ENCODE peak calls at places on chromosomes 16 and 17, in seven cellular contexts. One of them, this sample, is unnamed.

GRCh38 chr16:11955713-11956123 is 9.3 kb upstream of the TNFRSF17 start:
- DNase-seq in lower leg skin: peak; percentile 80
- DNase-seq in stomach: no peak
- DNase-seq in tibial nerve: no peak
- DNase-seq in IMR-90: peak; percentile 98
- DNase-seq in upper lobe of left lung: no peak
- DNase-seq in heart left ventricle: no peak
- DNase-seq in this sample: no peak

GRCh38 chr16:9657659-9658058 is 524.6 kb downstream of the GRIN2A start:
- DNase-seq in lower leg skin: no peak
- DNase-seq in stomach: no peak
- DNase-seq in tibial nerve: no peak
- DNase-seq in IMR-90: no peak
- DNase-seq in upper lobe of left lung: no peak
- DNase-seq in heart left ventricle: no peak
- DNase-seq in this sample: no peak

GRCh38 chr17:82170412-82170961 is 42.2 kb downstream of the CCDC57 start:
- DNase-seq in lower leg skin: no peak
- DNase-seq in stomach: no peak
- DNase-seq in tibial nerve: peak; percentile 38
- DNase-seq in IMR-90: no peak
- DNase-seq in upper lobe of left lung: peak; percentile 42
- DNase-seq in heart left ventricle: no peak
- DNase-seq in this sample: no peak

GRCh38 chr16:24906199-24906808 is 60.5 kb downstream of the SLC5A11 start:
- DNase-seq in lower leg skin: no peak
- DNase-seq in stomach: no peak
- DNase-seq in tibial nerve: no peak
- DNase-seq in IMR-90: peak; percentile 26
- DNase-seq in upper lobe of left lung: no peak
- DNase-seq in heart left ventricle: no peak
- DNase-seq in this sample: no peak

GRCh38 chr17:51397361-51398127 is 137.2 kb downstream of the UTP18 start:
- DNase-seq in lower leg skin: peak; percentile 57
- DNase-seq in stomach: no peak
- DNase-seq in tibial nerve: no peak
- DNase-seq in IMR-90: peak; percentile 45
- DNase-seq in upper lobe of left lung: no peak
- DNase-seq in heart left ventricle: no peak
- DNase-seq in this sample: no peak

GRCh38 chr16:75965504-75966374 is 239.4 kb upstream of the CPHXL start:
- DNase-seq in lower leg skin: no peak
- DNase-seq in stomach: no peak
- DNase-seq in tibial nerve: no peak
- DNase-seq in IMR-90: no peak
- DNase-seq in upper lobe of left lung: no peak
- DNase-seq in heart left ventricle: no peak
- DNase-seq in this sample: no peak

GRCh38 chr16:28587386-28587785 is 9.5 kb downstream of the SULT1A2 start:
- DNase-seq in lower leg skin: no peak
- DNase-seq in stomach: no peak
- DNase-seq in tibial nerve: no peak
- DNase-seq in IMR-90: no peak
- DNase-seq in upper lobe of left lung: no peak
- DNase-seq in heart left ventricle: no peak
- DNase-seq in this sample: no peak

GRCh38 chr17:48143629-48144028 is 36.1 kb downstream of the SNX11 start:
- DNase-seq in lower leg skin: peak; percentile 68
- DNase-seq in stomach: no peak
- DNase-seq in tibial nerve: no peak
- DNase-seq in IMR-90: no peak
- DNase-seq in upper lobe of left lung: no peak
- DNase-seq in heart left ventricle: no peak
- DNase-seq in this sample: no peak

GRCh38 chr16:57333402-57333801 is 25.2 kb upstream of the CCL22 start:
- DNase-seq in lower leg skin: no peak
- DNase-seq in stomach: no peak
- DNase-seq in tibial nerve: no peak
- DNase-seq in IMR-90: no peak
- DNase-seq in upper lobe of left lung: no peak
- DNase-seq in heart left ventricle: no peak
- DNase-seq in this sample: no peak

GRCh38 chr17:51017270-51017669 is 103.4 kb downstream of the SPAG9 start:
- DNase-seq in lower leg skin: no peak
- DNase-seq in stomach: no peak
- DNase-seq in tibial nerve: no peak
- DNase-seq in IMR-90: no peak
- DNase-seq in upper lobe of left lung: no peak
- DNase-seq in heart left ventricle: no peak
- DNase-seq in this sample: no peak

GRCh38 chr17:75160211-75160610 is 5.9 kb upstream of the JPT1 start:
- DNase-seq in lower leg skin: no peak
- DNase-seq in stomach: no peak
- DNase-seq in tibial nerve: no peak
- DNase-seq in IMR-90: no peak
- DNase-seq in upper lobe of left lung: no peak
- DNase-seq in heart left ventricle: no peak
- DNase-seq in this sample: no peak

GRCh38 chr17:38544839-38545209 is 60.9 kb downstream of the SRCIN1 start:
- DNase-seq in lower leg skin: no peak
- DNase-seq in stomach: no peak
- DNase-seq in tibial nerve: no peak
- DNase-seq in IMR-90: no peak
- DNase-seq in upper lobe of left lung: no peak
- DNase-seq in heart left ventricle: no peak
- DNase-seq in this sample: no peak

GRCh38 chr17:57567278-57567677 is 177.8 kb downstream of the CCDC182 start:
- DNase-seq in lower leg skin: no peak
- DNase-seq in stomach: no peak
- DNase-seq in tibial nerve: no peak
- DNase-seq in IMR-90: no peak
- DNase-seq in upper lobe of left lung: no peak
- DNase-seq in heart left ventricle: no peak
- DNase-seq in this sample: no peak

GRCh38 chr16:48165961-48166578 is 10.3 kb upstream of the ABCC12 start:
- DNase-seq in lower leg skin: no peak
- DNase-seq in stomach: no peak
- DNase-seq in tibial nerve: no peak
- DNase-seq in IMR-90: peak; percentile 17
- DNase-seq in upper lobe of left lung: no peak
- DNase-seq in heart left ventricle: no peak
- DNase-seq in this sample: no peak

GRCh38 chr16:70252355-70252988 is 732 bp upstream of the EXOSC6 start:
- DNase-seq in lower leg skin: peak; percentile 78
- DNase-seq in stomach: no peak
- DNase-seq in tibial nerve: no peak
- DNase-seq in IMR-90: peak; percentile 11
- DNase-seq in upper lobe of left lung: no peak
- DNase-seq in heart left ventricle: no peak
- DNase-seq in this sample: no peak

GRCh38 chr16:50683689-50684374 is 2.7 kb upstream of the SNX20 start:
- DNase-seq in lower leg skin: peak; percentile 83
- DNase-seq in stomach: peak; percentile 50
- DNase-seq in tibial nerve: no peak
- DNase-seq in IMR-90: no peak
- DNase-seq in upper lobe of left lung: peak; percentile 68
- DNase-seq in heart left ventricle: no peak
- DNase-seq in this sample: no peak

GRCh38 chr17:57986841-57987581 is 1.0 kb downstream of the VEZF1 start:
- DNase-seq in lower leg skin: peak; percentile 88
- DNase-seq in stomach: peak; percentile 46
- DNase-seq in tibial nerve: no peak
- DNase-seq in IMR-90: peak; percentile 91
- DNase-seq in upper lobe of left lung: peak; percentile 67
- DNase-seq in heart left ventricle: peak; percentile 50
- DNase-seq in this sample: no peak

GRCh38 chr16:67137605-67138004 is 13.2 kb downstream of the B3GNT9 start:
- DNase-seq in lower leg skin: no peak
- DNase-seq in stomach: no peak
- DNase-seq in tibial nerve: no peak
- DNase-seq in IMR-90: peak; percentile 31
- DNase-seq in upper lobe of left lung: no peak
- DNase-seq in heart left ventricle: no peak
- DNase-seq in this sample: no peak

GRCh38 chr16:57115504-57116182 is 23.3 kb downstream of the CPNE2 start:
- DNase-seq in lower leg skin: no peak
- DNase-seq in stomach: no peak
- DNase-seq in tibial nerve: peak; percentile 36
- DNase-seq in IMR-90: peak; percentile 28
- DNase-seq in upper lobe of left lung: peak; percentile 33
- DNase-seq in heart left ventricle: peak; percentile 83
- DNase-seq in this sample: no peak

GRCh38 chr16:66695935-66696668 is 441 bp downstream of the CMTM4 start:
- DNase-seq in lower leg skin: peak; percentile 91
- DNase-seq in stomach: peak; percentile 73
- DNase-seq in tibial nerve: no peak
- DNase-seq in IMR-90: no peak
- DNase-seq in upper lobe of left lung: peak; percentile 65
- DNase-seq in heart left ventricle: no peak
- DNase-seq in this sample: no peak

GRCh38 chr17:74028717-74029116 is 174.8 kb upstream of the RPL38 start:
- DNase-seq in lower leg skin: no peak
- DNase-seq in stomach: no peak
- DNase-seq in tibial nerve: no peak
- DNase-seq in IMR-90: no peak
- DNase-seq in upper lobe of left lung: no peak
- DNase-seq in heart left ventricle: no peak
- DNase-seq in this sample: no peak

GRCh38 chr17:19447085-19447583 is 36.1 kb downstream of the RNF112 start:
- DNase-seq in lower leg skin: peak; percentile 93
- DNase-seq in stomach: peak; percentile 73
- DNase-seq in tibial nerve: peak; percentile 98
- DNase-seq in IMR-90: peak; percentile 70
- DNase-seq in upper lobe of left lung: peak; percentile 59
- DNase-seq in heart left ventricle: peak; percentile 48
- DNase-seq in this sample: no peak

DNA sequence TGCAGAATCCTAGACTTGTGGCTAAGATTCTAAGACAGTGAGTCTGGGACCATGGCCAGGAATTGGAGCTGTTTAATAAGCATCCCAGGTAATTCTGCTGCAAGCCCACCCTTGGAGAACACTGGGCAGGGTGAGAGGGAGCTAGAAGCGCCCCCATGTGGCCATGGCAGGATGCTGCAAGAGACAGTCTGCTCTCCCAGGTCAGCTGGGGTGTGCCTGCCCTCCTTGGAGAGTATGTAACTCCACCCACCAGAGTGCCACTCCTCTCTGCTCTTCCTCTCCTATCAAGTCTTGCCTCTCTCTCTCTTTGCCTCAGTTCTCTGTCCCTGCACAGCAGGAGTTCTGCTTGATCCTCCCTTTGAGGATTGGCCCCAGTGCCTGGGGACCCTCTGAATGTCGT is 14.9 kb downstream of the RCVRN start:
- DNase-seq in lower leg skin: no peak
- DNase-seq in stomach: no peak
- DNase-seq in tibial nerve: no peak
- DNase-seq in IMR-90: no peak
- DNase-seq in upper lobe of left lung: peak; percentile 36
- DNase-seq in heart left ventricle: peak; percentile 38
- DNase-seq in this sample: no peak
- TF ChIP-seq CTCF in lower leg skin: no peak
- TF ChIP-seq CTCF in stomach: no peak
- TF ChIP-seq CTCF in tibial nerve: no peak
- TF ChIP-seq CTCF in IMR-90: peak; percentile 34
- TF ChIP-seq CTCF in upper lobe of left lung: peak; percentile 14
- TF ChIP-seq CTCF in heart left ventricle: peak; percentile 62
- TF ChIP-seq CTCF in this sample: no peak

GRCh38 chr17:7167832-7168231 is 11.3 kb downstream of the ASGR1 start:
- DNase-seq in lower leg skin: no peak
- DNase-seq in stomach: no peak
- DNase-seq in tibial nerve: peak; percentile 30
- DNase-seq in IMR-90: no peak
- DNase-seq in upper lobe of left lung: no peak
- DNase-seq in heart left ventricle: no peak
- DNase-seq in this sample: no peak
- TF ChIP-seq POLR2A in lower leg skin: no peak
- TF ChIP-seq POLR2A in stomach: no peak
- TF ChIP-seq POLR2A in tibial nerve: no peak
- TF ChIP-seq POLR2A in IMR-90: no peak
- TF ChIP-seq POLR2A in upper lobe of left lung: peak; percentile 9
- TF ChIP-seq POLR2A in heart left ventricle: no peak
- TF ChIP-seq POLR2A in this sample: no peak

GRCh38 chr16:15855704-15856003 is 1.2 kb downstream of the MYH11 start:
- DNase-seq in lower leg skin: no peak
- DNase-seq in stomach: no peak
- DNase-seq in tibial nerve: no peak
- DNase-seq in IMR-90: no peak
- DNase-seq in upper lobe of left lung: no peak
- DNase-seq in heart left ventricle: no peak
- DNase-seq in this sample: no peak

GRCh38 chr16:15856217-15856616 is 611 bp downstream of the MYH11 start:
- DNase-seq in lower leg skin: no peak
- DNase-seq in stomach: no peak
- DNase-seq in tibial nerve: no peak
- DNase-seq in IMR-90: no peak
- DNase-seq in upper lobe of left lung: no peak
- DNase-seq in heart left ventricle: no peak
- DNase-seq in this sample: no peak

GRCh38 chr16:15858921-15859668 is 2.3 kb upstream of the MYH11 start:
- DNase-seq in lower leg skin: no peak
- DNase-seq in stomach: no peak
- DNase-seq in tibial nerve: no peak
- DNase-seq in IMR-90: no peak
- DNase-seq in upper lobe of left lung: no peak
- DNase-seq in heart left ventricle: no peak
- DNase-seq in this sample: no peak

GRCh38 chr16:15857779-15858560 is 1.1 kb upstream of the MYH11 start:
- DNase-seq in lower leg skin: peak; percentile 87
- DNase-seq in stomach: peak; percentile 27
- DNase-seq in tibial nerve: peak; percentile 5
- DNase-seq in IMR-90: peak; percentile 50
- DNase-seq in upper lobe of left lung: no peak
- DNase-seq in heart left ventricle: peak; percentile 64
- DNase-seq in this sample: no peak

GRCh38 chr16:15856901-15857778 is at the start of gene MYH11:
- DNase-seq in lower leg skin: no peak
- DNase-seq in stomach: no peak
- DNase-seq in tibial nerve: no peak
- DNase-seq in IMR-90: no peak
- DNase-seq in upper lobe of left lung: no peak
- DNase-seq in heart left ventricle: no peak
- DNase-seq in this sample: no peak
- TF ChIP-seq CTCF in lower leg skin: no peak
- TF ChIP-seq CTCF in stomach: no peak
- TF ChIP-seq CTCF in tibial nerve: no peak
- TF ChIP-seq CTCF in IMR-90: no peak
- TF ChIP-seq CTCF in upper lobe of left lung: no peak
- TF ChIP-seq CTCF in heart left ventricle: peak; percentile 17
- TF ChIP-seq CTCF in this sample: no peak

DNA sequence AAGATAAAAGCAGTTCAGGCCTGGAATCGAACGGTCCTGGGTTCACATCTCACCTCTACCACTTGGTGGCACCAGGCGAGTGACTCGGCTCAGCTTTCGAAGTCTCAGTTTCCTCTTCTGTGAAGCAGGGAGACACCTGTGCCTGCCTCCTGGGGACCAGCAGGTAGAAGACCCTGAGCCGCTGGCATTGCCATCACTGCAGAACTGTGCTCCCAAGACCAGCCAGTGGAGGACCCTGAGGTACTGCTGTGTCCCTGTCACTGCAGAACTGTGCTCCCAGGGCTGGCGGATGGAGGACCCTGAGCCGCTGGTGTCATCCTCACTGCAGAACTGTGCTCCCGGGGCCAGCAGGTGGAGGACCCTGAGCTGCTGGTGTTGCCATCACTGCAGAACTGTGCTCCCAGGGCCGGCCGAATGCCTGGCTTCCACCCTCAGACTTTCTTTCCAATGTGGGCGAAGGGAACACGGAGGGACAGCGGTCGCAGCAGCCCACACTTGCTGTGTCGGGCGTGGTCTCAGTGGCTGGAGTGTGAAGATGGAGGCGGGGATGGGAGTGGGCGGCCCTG is 8.7 kb upstream of the SLC7A5 start:
- DNase-seq in lower leg skin: no peak
- DNase-seq in stomach: no peak
- DNase-seq in tibial nerve: no peak
- DNase-seq in IMR-90: no peak
- DNase-seq in upper lobe of left lung: no peak
- DNase-seq in heart left ventricle: no peak
- DNase-seq in this sample: no peak
- TF ChIP-seq POLR2A in lower leg skin: no peak
- TF ChIP-seq POLR2A in stomach: no peak
- TF ChIP-seq POLR2A in tibial nerve: no peak
- TF ChIP-seq POLR2A in IMR-90: no peak
- TF ChIP-seq POLR2A in upper lobe of left lung: no peak
- TF ChIP-seq POLR2A in heart left ventricle: no peak
- TF ChIP-seq POLR2A in this sample: no peak

This sample was measured in esophagus squamous epithelium.